ENCODE peak calls at places on chromosomes 3 and 15, in five cellular contexts. F is pancreas; Q is CD8-positive, alpha-beta T cell; L is HCT116; M is stomach. Z is an unnamed sample.
A peak's percentile ranks its signal among the peaks of the same experiment; 100 is the strongest.

GRCh38 chr3:178525180-178525704 is 11.0 kb upstream of the KCNMB2 start:
- DNase-seq in Q (no peak), F (no peak), M (no peak), L (no peak), Z (no peak)

GRCh38 chr3:149621218-149622005 is 36.4 kb downstream of the WWTR1 start:
- DNase-seq in F (no peak), M (no peak), Q (no peak), L (no peak), Z (peak; percentile 57)

GRCh38 chr3:114380233-114380645 is 86.4 kb downstream of the TIGIT start:
- DNase-seq in L (peak; percentile 44), F (no peak), M (peak; percentile 29), Q (no peak), Z (peak; percentile 24)

GRCh38 chr15:78050851-78051250 is 26.7 kb downstream of the TBC1D2B start:
- DNase-seq in Q (no peak), M (no peak), F (no peak), L (no peak), Z (no peak)

GRCh38 chr15:90031231-90031791 is 30.2 kb downstream of the ZNF710 start:
- DNase-seq in F (peak; percentile 11), M (no peak), Q (no peak), L (no peak), Z (no peak)

GRCh38 chr15:70374096-70374495 is 276.4 kb upstream of the TLE3 start:
- DNase-seq in F (no peak), M (no peak), L (no peak), Q (no peak), Z (no peak)

GRCh38 chr3:148748323-148748722 is 50.6 kb downstream of the AGTR1 start:
- DNase-seq in F (no peak), Q (no peak), M (no peak), L (no peak), Z (no peak)

GRCh38 chr3:171176244-171176925 is 149.9 kb upstream of the SLC2A2 start:
- DNase-seq in L (no peak), M (no peak), Q (no peak), F (no peak), Z (no peak)

GRCh38 chr15:83871808-83872559 is 218.1 kb downstream of the ADAMTSL3 start:
- DNase-seq in L (no peak), M (no peak), Q (no peak), F (no peak), Z (peak; percentile 63)

GRCh38 chr3:64166584-64167155 is 58.6 kb downstream of the PRICKLE2 start:
- DNase-seq in L (peak; percentile 10), F (no peak), Q (no peak), M (no peak), Z (no peak)

GRCh38 chr15:73982251-73982962 is 9.7 kb downstream of the STOML1 start:
- DNase-seq in F (no peak), Q (no peak), M (peak; percentile 72), L (no peak), Z (peak; percentile 77)

GRCh38 chr3:38992117-38992779 is 59.5 kb downstream of the SCN11A start:
- DNase-seq in Q (no peak), L (no peak), M (no peak), F (no peak), Z (peak; percentile 92)

GRCh38 chr3:48990636-48991421 is 788 bp downstream of the P4HTM start:
- DNase-seq in Q (no peak), F (peak; percentile 65), L (no peak), M (no peak), Z (no peak)

GRCh38 chr3:125967156-125967555 is 1.8 kb upstream of the ROPN1B start:
- DNase-seq in F (no peak), M (no peak), L (no peak), Q (no peak), Z (no peak)

DNA sequence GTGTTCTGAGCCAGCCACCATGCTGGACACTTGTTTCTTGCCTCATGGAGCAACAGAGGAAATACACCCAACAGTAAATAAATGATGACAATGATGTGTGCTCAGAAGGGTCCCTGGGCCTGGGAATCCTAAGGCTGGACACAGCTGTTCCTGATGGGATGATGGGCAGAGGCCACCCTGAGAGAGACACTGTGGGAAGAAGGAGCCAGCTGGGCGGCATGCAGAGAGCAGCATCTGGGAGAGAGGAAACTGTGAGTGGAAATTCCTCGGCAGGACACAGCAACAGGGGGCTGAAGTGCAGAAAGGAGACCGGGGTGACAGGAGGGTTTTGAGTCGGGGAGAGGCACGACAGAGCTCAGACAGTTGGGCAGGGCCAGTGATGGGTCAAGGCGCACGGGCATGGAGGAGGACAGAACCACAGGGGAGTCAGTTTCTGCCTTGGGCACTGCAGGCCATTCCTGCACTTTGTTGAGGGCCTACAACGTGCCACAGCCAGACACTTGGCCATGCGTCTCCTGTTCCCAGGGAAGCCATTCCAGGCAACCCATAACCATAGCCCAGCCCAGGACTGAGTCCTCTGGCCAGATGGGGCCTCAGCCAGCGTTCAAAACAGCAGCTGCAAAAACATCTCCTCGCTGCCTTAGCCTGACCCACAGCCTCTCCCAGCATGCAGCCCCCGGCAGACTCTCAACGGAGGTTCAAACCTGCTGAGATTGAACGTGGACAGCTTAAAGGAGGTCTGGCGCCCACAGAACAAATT is 36.7 kb upstream of the SLC6A1 start:
- DNase-seq in M (no peak), Q (no peak), L (no peak), F (no peak), Z (no peak)
- TF ChIP-seq CTCF in M (no peak), Q (no peak), L (no peak), F (no peak), Z (no peak)

GRCh38 chr3:66884659-66885058 is 113.4 kb upstream of the KBTBD8 start:
- DNase-seq in L (no peak), Q (no peak), F (no peak), M (no peak), Z (no peak)

GRCh38 chr3:66889758-66890576 is 108.1 kb upstream of the KBTBD8 start:
- DNase-seq in M (no peak), F (no peak), L (no peak), Q (no peak), Z (no peak)

GRCh38 chr3:66885326-66886000 is 112.6 kb upstream of the KBTBD8 start:
- DNase-seq in M (no peak), L (peak; percentile 40), Q (no peak), F (no peak), Z (peak; percentile 15)
- H3K27me3 ChIP-seq in M (no peaks in the 10 kb centered on the region), L (no peaks in the 10 kb centered on the region), Q (no peaks in the 10 kb centered on the region), F (no peaks in the 10 kb centered on the region), Z (no peaks in the 10 kb centered on the region)

GRCh38 chr3:88031543-88032148 is 27.2 kb downstream of the CGGBP1 start:
- DNase-seq in F (no peak), M (no peak), Q (no peak), L (no peak), Z (peak; percentile 37)

GRCh38 chr3:88032245-88032644 is 26.6 kb downstream of the CGGBP1 start:
- DNase-seq in M (no peak), L (no peak), Q (no peak), F (no peak), Z (no peak)

GRCh38 chr3:88033806-88034205 is 25.0 kb downstream of the CGGBP1 start:
- DNase-seq in F (no peak), L (no peak), Q (no peak), M (no peak), Z (no peak)

GRCh38 chr3:88034463-88034862 is 24.3 kb downstream of the CGGBP1 start:
- DNase-seq in M (no peak), L (no peak), F (no peak), Q (no peak), Z (no peak)

DNA sequence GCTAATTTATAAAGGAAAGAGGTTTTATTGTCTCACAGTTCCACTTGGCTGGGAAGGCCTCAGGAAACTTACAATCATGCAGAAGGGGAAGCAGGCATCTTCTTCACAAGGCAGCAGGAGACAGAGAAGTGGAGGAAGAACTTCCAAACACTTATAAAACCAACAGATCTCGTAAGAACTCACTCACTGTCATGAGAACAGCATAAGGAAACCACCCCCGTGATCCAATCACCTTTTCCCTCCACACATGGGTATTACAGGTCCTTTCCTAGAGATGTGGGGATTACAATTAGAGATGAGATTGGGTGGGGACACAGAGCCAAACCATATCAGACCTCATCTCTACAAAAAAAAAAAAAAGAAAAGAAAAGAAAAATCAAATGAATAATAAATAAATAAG is 25.7 kb downstream of the CGGBP1 start:
- DNase-seq in Q (no peak), F (no peak), M (no peak), L (no peak), Z (no peak)
- H3K4me1 ChIP-seq in Q (peaks cover 26% of the 10 kb centered on the region), F (peaks cover 6% of the 10 kb centered on the region), M (no peaks in the 10 kb centered on the region), L (peaks cover 10% of the 10 kb centered on the region), Z (peaks cover 7% of the 10 kb centered on the region)

DNA sequence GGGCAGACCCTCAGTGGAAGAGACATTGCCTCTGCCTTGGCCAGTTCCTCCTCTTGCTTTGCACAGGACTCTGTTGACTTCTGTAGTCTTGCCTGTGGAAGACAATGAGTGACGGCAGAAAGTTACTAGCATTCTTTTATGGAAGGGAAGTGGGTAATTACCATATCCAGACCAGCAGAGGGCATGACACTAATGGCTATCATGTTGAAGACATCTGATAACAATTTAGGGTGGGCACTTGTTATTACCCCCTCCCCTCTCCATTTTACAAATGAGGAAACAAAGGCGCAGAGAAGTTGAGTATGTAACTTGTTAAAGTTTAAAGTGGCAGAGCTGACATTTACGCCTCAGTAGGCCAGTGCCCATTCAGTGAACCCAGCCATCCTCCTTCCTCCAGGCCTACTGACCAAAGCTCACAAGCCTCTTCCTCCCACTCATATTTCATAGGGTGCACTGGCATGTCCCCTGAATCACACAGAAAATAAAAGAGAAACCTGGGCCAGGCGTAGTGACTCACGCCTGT is 48.2 kb upstream of the FMN1 start:
- DNase-seq in M (no peak), F (no peak), L (no peak), Q (no peak), Z (peak; percentile 62)
- TF ChIP-seq CTCF in M (no peak), F (no peak), L (peak; percentile 66), Q (no peak), Z (peak; percentile 76)

DNA sequence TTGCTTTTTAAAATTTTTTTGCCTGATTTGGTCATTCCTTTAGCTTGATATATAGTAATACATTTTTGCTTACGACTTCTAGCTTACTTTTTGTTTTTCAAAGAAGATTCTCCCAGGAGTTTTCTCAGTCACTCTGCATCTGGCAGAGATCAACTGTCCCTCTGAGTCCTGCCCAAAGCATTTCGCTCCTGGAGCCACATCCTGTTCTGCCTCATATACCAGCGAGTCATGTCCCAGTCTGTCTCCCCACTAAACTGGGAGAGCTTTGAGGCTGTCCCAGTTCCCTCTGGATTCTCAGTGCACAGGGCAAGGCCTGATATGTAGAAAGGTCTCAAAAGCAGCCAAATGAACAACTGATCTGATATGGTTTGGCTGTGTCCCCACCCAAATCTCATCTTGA is 326.3 kb downstream of the ARRDC4 start:
- DNase-seq in F (no peak), Q (no peak), L (no peak), M (no peak), Z (peak; percentile 25)
- H3K27me3 ChIP-seq in F (no peaks in the 10 kb centered on the region), Q (no peaks in the 10 kb centered on the region), L (peaks cover 15% of the 10 kb centered on the region), M (peaks cover 12% of the 10 kb centered on the region), Z (no peaks in the 10 kb centered on the region)

GRCh38 chr3:101938262-101938847 is 89.0 kb downstream of the NFKBIZ start:
- DNase-seq in Q (no peak), F (no peak), L (no peak), M (no peak), Z (no peak)
- H3K4me1 ChIP-seq in Q (peaks cover 78% of the 10 kb centered on the region), F (peaks cover 6% of the 10 kb centered on the region), L (peaks cover 12% of the 10 kb centered on the region), M (peaks cover 9% of the 10 kb centered on the region), Z (peaks cover 36% of the 10 kb centered on the region)

Z was measured in foreskin keratinocyte.